ENCODE peak calls at places on chromosomes 11 and 22, in seven cellular contexts. N is HCT116, M is SK-N-SH, Y is MM.1S, K is GM23248, A is OCI-LY7, C is neural progenitor cell. W is an unnamed sample.

GRCh38 chr11:45157247-45158209 is 11.1 kb downstream of the PRDM11 start:
- DNase-seq in N (no peak), M (no peak), Y (no peak), K (no peak), A (no peak), C (no peak), W (no peak)

GRCh38 chr11:6202036-6202435 is 3.0 kb downstream of the OR52W1 start:
- DNase-seq in N (no peak), M (no peak), Y (no peak), K (peak), A (no peak), C (no peak), W (no peak)

GRCh38 chr11:128448981-128449713 is 138.2 kb downstream of the ETS1 start:
- DNase-seq in N (no peak), M (no peak), Y (no peak), K (no peak), A (no peak), C (no peak), W (no peak)

GRCh38 chr22:25363474-25363873 is 144.0 kb downstream of the CRYBB2 start:
- DNase-seq in N (no peak), M (no peak), Y (no peak), K (no peak), A (no peak), C (no peak), W (no peak)

GRCh38 chr11:2251138-2251537 is 19.2 kb downstream of the ASCL2 start:
- DNase-seq in N (no peak), M (no peak), Y (no peak), K (no peak), A (no peak), C (no peak), W (no peak)

GRCh38 chr11:71999360-71999759 is 651 bp downstream of the IL18BP start:
- DNase-seq in N (no peak), M (no peak), Y (no peak), K (peak), A (no peak), C (no peak), W (no peak)

GRCh38 chr11:134120921-134121526 is 52.2 kb downstream of the JAM3 start:
- DNase-seq in N (no peak), M (peak), Y (no peak), K (peak), A (no peak), C (no peak), W (no peak)

GRCh38 chr11:10348650-10349280 is 43.9 kb downstream of the ADM start:
- DNase-seq in N (no peak), M (no peak), Y (no peak), K (peak), A (no peak), C (no peak), W (no peak)

GRCh38 chr11:93477684-93478234 is 65.4 kb downstream of the SMCO4 start:
- DNase-seq in N (no peak), M (no peak), Y (no peak), K (no peak), A (no peak), C (peak), W (no peak)

GRCh38 chr22:46147061-46147460 is 3.3 kb upstream of the PPARA start:
- DNase-seq in N (no peak), M (no peak), Y (no peak), K (no peak), A (no peak), C (no peak), W (no peak)
- TF ChIP-seq EZH2phosphoT487 in N (no peak), M (no peak), Y (no peak), K (no peak), A (no peak), C (no peak), W (no peak)

DNA sequence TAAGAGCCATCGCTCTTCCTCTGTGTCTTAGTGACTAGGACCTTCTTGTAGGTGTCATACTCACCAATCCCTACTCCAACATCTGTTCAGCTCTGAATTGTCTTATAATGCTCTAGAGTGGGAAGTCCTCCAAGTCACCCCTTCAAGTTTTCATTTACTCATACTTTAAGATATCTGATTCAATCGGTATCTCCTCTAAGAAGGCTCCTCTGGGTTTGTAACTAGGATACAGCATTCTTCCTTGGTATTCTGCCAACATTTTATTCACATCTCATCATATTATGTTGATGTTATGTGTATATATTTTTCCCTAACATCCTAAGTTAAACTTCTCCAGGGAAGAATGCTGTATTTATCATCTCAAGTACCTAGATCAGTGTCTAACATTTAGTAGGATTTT is 662.1 kb downstream of the NTM start:
- DNase-seq in N (no peak), M (no peak), Y (no peak), K (peak), A (no peak), C (no peak), W (no peak)
- H3K4me2 ChIP-seq in N (no peak), M (peak), Y (no peak), K (no peak), A (no peak), C (no peak), W (no peak)

DNA sequence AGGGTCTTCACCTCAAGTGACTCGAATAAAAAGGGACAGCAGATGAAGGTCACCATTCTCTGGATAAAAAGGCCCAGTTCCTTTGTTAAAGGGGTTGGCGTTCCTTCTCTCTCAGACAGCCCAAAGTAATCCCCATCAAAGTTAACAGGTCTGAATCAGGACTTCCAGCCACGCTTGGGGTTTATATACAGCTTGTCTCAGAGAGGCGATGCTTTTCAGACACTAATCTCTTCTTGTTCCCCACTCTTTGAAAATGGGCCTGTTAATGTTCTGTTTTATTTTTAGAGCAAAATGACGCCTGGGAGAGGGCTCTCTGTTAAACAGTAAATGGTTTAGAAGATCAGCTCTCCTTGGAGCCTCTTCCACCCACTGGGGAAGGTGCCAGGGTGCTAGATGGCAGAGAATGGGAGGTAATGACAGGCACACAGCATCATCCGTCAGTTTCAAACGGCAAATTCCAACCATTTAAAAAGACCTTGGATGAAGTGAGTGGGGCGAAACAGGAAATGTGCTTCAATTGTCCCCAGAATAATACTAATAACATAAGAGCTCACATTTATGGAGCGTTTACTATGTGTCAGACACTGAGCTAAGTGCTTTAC is 235.9 kb upstream of the NARS2 start:
- DNase-seq in N (no peak), M (no peak), Y (no peak), K (no peak), A (no peak), C (peak), W (peak)
- H2AFZ ChIP-seq in N (no peak), M (no peak), Y (no peak), K (no peak), A (no peak), C (no peak), W (no peak)

DNA sequence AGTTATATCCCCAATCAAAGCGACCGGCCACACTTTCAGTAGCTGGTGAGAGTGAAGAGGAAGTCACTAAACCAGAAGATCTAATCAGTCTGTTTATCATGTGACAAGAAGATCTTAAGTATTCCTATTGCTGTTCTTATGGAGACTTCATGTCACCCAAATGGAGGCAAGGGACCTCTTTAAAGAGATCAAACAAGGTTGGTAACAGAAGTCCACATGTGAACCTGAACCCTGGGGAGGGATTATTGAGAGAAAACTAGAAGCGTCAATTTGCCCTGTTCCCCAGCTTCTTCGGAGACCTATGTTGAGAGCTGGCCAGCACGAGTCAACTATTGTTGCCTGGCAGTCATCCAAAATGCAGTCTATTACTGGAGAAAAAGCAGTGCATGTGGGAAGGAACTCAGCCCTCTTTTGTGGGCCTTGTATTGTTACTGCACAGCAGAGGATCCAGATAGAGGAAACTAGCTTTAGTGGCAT is 76.9 kb upstream of the CTSC start:
- DNase-seq in N (no peak), M (peak), Y (no peak), K (peak), A (no peak), C (no peak), W (peak)
- TF ChIP-seq EZH2phosphoT487 in N (no peak), M (no peak), Y (no peak), K (no peak), A (no peak), C (no peak), W (no peak)

GRCh38 chr22:41498322-41498721 is 29.4 kb downstream of the ACO2 start:
- DNase-seq in N (no peak), M (no peak), Y (no peak), K (peak), A (no peak), C (no peak), W (no peak)

GRCh38 chr22:41501209-41501608 is 32.3 kb downstream of the ACO2 start:
- DNase-seq in N (no peak), M (peak), Y (no peak), K (peak), A (peak), C (peak), W (no peak)

GRCh38 chr22:41500303-41500702 is 31.4 kb downstream of the ACO2 start:
- DNase-seq in N (no peak), M (no peak), Y (no peak), K (no peak), A (no peak), C (no peak), W (no peak)

GRCh38 chr22:41504397-41504796 is 35.5 kb downstream of the ACO2 start:
- DNase-seq in N (no peak), M (no peak), Y (no peak), K (peak), A (no peak), C (no peak), W (no peak)

DNA sequence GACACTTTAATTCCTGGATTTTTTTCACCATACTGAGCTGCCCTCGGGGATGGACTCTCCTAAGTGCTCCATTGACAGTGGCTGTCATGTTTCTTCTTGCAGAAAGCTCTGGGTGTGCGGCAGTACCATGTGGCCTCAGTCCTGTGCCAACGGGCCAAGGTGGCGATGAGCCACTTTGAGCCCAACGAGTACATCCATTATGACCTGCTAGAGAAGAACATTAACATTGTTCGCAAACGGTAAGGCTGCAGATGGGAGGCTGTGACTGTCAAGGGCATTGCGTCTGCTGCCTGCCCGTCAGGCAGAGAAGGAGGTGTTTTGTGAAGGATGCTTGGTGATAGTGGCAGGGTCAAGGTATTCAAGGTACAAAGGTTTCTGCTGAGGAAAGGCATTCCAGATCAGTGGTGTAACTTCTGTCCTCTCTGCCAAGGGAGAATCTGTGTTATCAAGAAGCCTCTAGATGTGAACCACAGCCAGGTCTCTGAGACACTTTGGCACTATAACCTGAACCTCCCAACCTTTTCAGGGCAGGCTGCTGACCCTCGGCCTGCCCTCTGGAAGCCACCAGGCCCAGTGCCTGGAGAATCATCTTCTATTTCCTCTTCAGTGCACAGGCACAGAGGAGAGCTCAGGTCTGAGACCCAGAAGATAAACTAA is 30.8 kb downstream of the ACO2 start:
- DNase-seq in N (no peak), M (no peak), Y (no peak), K (no peak), A (no peak), C (no peak), W (no peak)
- H3K4me2 ChIP-seq in N (no peak), M (no peak), Y (no peak), K (no peak), A (no peak), C (no peak), W (no peak)

GRCh38 chr22:32206774-32207758 is 2.2 kb upstream of the RFPL2 start:
- DNase-seq in N (peak), M (peak), Y (peak), K (peak), A (peak), C (peak), W (peak)
- H2AFZ ChIP-seq in N (no peak), M (no peak), Y (peak), K (no peak), A (no peak), C (no peak), W (no peak)

W was measured in hepatocyte.